ENCODE peak calls at places on chromosomes 4 and X, in eight cellular contexts. Y is tibial artery, X is upper lobe of right lung, B is cardiac muscle cell, A is IMR-90, P is HL-60, Z is esophagus muscularis mucosa, I is endodermal cell. W is an unnamed sample.

GRCh38 chr4:74793757-74794340 is 474 bp downstream of the BTC start:
- DNase-seq in P (no peak), Y (peak), B (peak), A (no peak), I (peak), Z (no peak), X (peak), W (no peak)

GRCh38 chrX:24396236-24396929 is 35.9 kb downstream of the SUPT20HL1 start:
- DNase-seq in B (no peak), P (no peak), Z (no peak), A (peak), Y (no peak), I (no peak), X (no peak), W (no peak)

GRCh38 chr4:88533088-88533790 is 9.7 kb upstream of the PYURF start:
- DNase-seq in Y (no peak), B (no peak), Z (no peak), X (no peak), A (peak), I (peak), P (no peak), W (no peak)

GRCh38 chr4:112083587-112084347 is 61.5 kb upstream of the FAM241A start:
- DNase-seq in I (no peak), A (peak), B (no peak), P (no peak), X (no peak), Z (no peak), Y (no peak), W (no peak)

GRCh38 chr4:74365761-74366160 is 816 bp downstream of the EREG start:
- DNase-seq in X (peak), Y (no peak), B (peak), I (peak), P (no peak), Z (no peak), A (no peak), W (no peak)

GRCh38 chr4:53767503-53767902 is 176.2 kb upstream of the LNX1 start:
- DNase-seq in Z (peak), A (no peak), Y (no peak), B (no peak), X (no peak), P (no peak), I (no peak), W (no peak)

GRCh38 chrX:15416133-15416993 is 32.1 kb upstream of the VEGFD start:
- DNase-seq in Z (no peak), Y (no peak), A (no peak), X (no peak), B (no peak), P (no peak), I (peak), W (no peak)

GRCh38 chrX:150352114-150352513 is 11.0 kb upstream of the MAMLD1 start:
- DNase-seq in X (no peak), Y (no peak), P (no peak), I (no peak), B (no peak), Z (no peak), A (peak), W (peak)

GRCh38 chrX:149060921-149061320 is 444.2 kb downstream of the IDS start:
- DNase-seq in Z (no peak), Y (no peak), X (no peak), I (no peak), P (no peak), B (no peak), A (no peak), W (no peak)

GRCh38 chr4:156762851-156763250 is 208.7 kb downstream of the PDGFC start:
- DNase-seq in B (no peak), I (no peak), Z (no peak), A (no peak), X (no peak), Y (no peak), P (no peak), W (no peak)

GRCh38 chrX:81195712-81196111 is 6.0 kb downstream of the HMGN5 start:
- DNase-seq in X (no peak), B (peak), A (peak), Y (no peak), Z (no peak), P (no peak), I (peak), W (peak)

GRCh38 chr4:26385690-26386089 is 64.9 kb downstream of the RBPJ start:
- DNase-seq in P (no peak), A (no peak), Z (no peak), B (no peak), Y (no peak), I (no peak), X (no peak), W (no peak)

GRCh38 chr4:75881476-75881875 is 20.8 kb downstream of the PPEF2 start:
- DNase-seq in A (no peak), Y (no peak), P (no peak), B (no peak), Z (no peak), X (no peak), I (no peak), W (no peak)

GRCh38 chrX:48540015-48540350 is 469 bp downstream of the TBC1D25 start:
- DNase-seq in Y (no peak), Z (no peak), X (no peak), A (peak), B (peak), I (no peak), P (no peak), W (peak)

GRCh38 chrX:22629105-22629725 is 356.5 kb downstream of the CBLL2 start:
- DNase-seq in X (no peak), Y (no peak), B (no peak), A (peak), Z (no peak), I (no peak), P (no peak), W (peak)

GRCh38 chrX:101415180-101416130 is 7.4 kb downstream of the HNRNPH2 start:
- DNase-seq in I (peak), X (no peak), B (peak), Z (no peak), A (peak), P (no peak), Y (no peak), W (peak)

GRCh38 chrX:43958529-43958928 is 14.7 kb downstream of the NDP start:
- DNase-seq in I (peak), Y (no peak), B (peak), P (peak), Z (no peak), A (peak), X (no peak), W (peak)

GRCh38 chr4:15370296-15370695 is 57.5 kb upstream of the C1QTNF7 start:
- DNase-seq in B (no peak), X (no peak), Y (no peak), Z (no peak), I (no peak), A (no peak), P (no peak), W (no peak)

GRCh38 chr4:116215622-116216021 is 869.8 kb downstream of the TRAM1L1 start:
- DNase-seq in Z (no peak), A (no peak), P (no peak), I (no peak), B (no peak), Y (no peak), X (no peak), W (no peak)

GRCh38 chrX:71053217-71053621 is 14.9 kb downstream of the SNX12 start:
- DNase-seq in Z (no peak), P (no peak), A (no peak), B (peak), X (no peak), I (peak), Y (no peak), W (no peak)

GRCh38 chr4:137307806-137308205 is 224.5 kb downstream of the PCDH18 start:
- DNase-seq in B (no peak), A (peak), X (no peak), Y (peak), Z (no peak), P (no peak), I (no peak), W (no peak)

GRCh38 chr4:27638163-27638915 is 777.7 kb downstream of the STIM2 start:
- DNase-seq in Z (no peak), A (no peak), Y (no peak), I (peak), P (no peak), B (peak), X (no peak), W (no peak)

GRCh38 chr4:78337216-78337615 is 214.4 kb upstream of the ANXA3 start:
- DNase-seq in X (no peak), P (no peak), I (no peak), Z (no peak), B (no peak), A (no peak), Y (no peak), W (no peak)

GRCh38 chr4:78337621-78338020 is 213.9 kb upstream of the ANXA3 start:
- DNase-seq in Y (no peak), X (no peak), B (no peak), A (no peak), I (no peak), P (no peak), Z (no peak), W (peak)

GRCh38 chr4:78332974-78333373 is 218.6 kb upstream of the ANXA3 start:
- DNase-seq in P (no peak), Z (no peak), B (peak), I (no peak), Y (no peak), A (no peak), X (no peak), W (no peak)

GRCh38 chr4:78331965-78332364 is 219.6 kb upstream of the ANXA3 start:
- DNase-seq in X (no peak), B (no peak), Y (no peak), Z (no peak), A (no peak), P (no peak), I (no peak), W (no peak)

DNA sequence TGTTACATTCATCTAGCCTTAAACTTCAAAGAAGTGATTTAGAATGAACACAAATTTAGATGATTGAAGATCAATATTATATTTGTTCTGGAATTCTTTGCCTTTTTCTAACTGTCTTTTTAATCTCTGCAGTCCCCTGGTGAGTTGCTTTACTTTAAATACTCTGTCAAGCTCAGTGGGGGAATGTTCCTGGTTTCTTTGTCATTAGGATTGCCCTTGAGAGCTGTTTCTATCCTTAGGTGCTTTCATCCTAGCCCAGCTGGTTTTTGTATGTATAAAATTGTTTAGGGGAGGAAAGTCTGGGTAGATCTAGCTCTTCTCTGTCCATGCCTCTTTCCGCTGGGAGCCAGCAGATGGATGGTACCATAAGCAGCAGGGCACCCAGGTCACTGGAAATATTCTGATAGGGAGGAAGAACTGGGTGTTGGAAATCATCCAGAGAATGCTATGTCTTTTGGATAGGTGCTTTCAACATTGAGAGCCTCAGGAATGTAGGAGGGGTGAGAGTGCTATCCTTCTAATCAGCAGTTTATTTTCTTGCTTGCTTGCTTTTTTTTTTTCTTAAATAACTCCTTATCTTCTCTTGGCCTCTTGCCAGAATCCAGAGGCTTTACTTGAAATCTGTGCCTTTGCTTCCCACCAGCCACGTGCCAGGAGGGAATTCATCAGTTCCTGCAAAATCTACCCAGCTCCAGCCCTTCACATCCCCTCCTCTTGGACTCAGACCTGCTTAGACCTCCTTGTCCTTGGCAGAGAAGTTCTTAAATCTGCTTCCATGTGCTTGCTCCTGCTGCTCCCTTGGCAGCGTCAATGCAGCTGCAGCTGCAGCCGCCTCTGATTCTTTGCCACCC is 215.3 kb upstream of the ANXA3 start:
- DNase-seq in A (peak), Z (peak), I (peak), P (no peak), Y (no peak), X (no peak), B (peak), W (peak)
- H3K27ac ChIP-seq in A (no peak), Z (no peak), I (peak), P (no peak), Y (no peak), X (no peak), B (peak), W (no peak)

GRCh38 chrX:68694429-68695205 is 47.2 kb downstream of the STARD8 start:
- DNase-seq in Z (no peak), A (no peak), X (no peak), B (no peak), I (no peak), P (no peak), Y (no peak), W (no peak)

GRCh38 chrX:68697465-68698125 is 50.1 kb downstream of the STARD8 start:
- DNase-seq in I (no peak), P (no peak), Z (no peak), Y (no peak), X (no peak), B (no peak), A (no peak), W (no peak)

GRCh38 chrX:68695206-68695845 is 47.9 kb downstream of the STARD8 start:
- DNase-seq in I (no peak), Z (no peak), A (no peak), Y (no peak), P (no peak), X (no peak), B (no peak), W (no peak)

GRCh38 chrX:68697036-68697435 is 49.6 kb downstream of the STARD8 start:
- DNase-seq in X (no peak), P (no peak), I (no peak), Y (no peak), Z (no peak), B (no peak), A (no peak), W (no peak)

GRCh38 chrX:68696267-68696666 is 48.8 kb downstream of the STARD8 start:
- DNase-seq in Z (no peak), Y (no peak), I (no peak), A (no peak), B (no peak), X (no peak), P (no peak), W (no peak)
- H3K27ac ChIP-seq in Z (no peak), Y (no peak), I (no peak), A (no peak), B (no peak), X (peak), P (no peak), W (no peak)

GRCh38 chrX:19750028-19750786 is 137.2 kb downstream of the SH3KBP1 start:
- DNase-seq in B (no peak), A (no peak), Y (no peak), X (no peak), I (no peak), Z (no peak), P (no peak), W (no peak)
- H3K27ac ChIP-seq in B (no peak), A (no peak), Y (no peak), X (no peak), I (no peak), Z (no peak), P (no peak), W (no peak)

GRCh38 chrX:30570505-30570904 is 7.1 kb downstream of the TASL start:
- DNase-seq in Y (no peak), X (no peak), I (no peak), P (no peak), A (peak), B (peak), Z (no peak), W (no peak)

GRCh38 chrX:30572004-30572403 is 5.6 kb downstream of the TASL start:
- DNase-seq in Y (no peak), X (no peak), A (no peak), P (no peak), B (no peak), I (no peak), Z (no peak), W (no peak)

GRCh38 chrX:30576881-30577280 is 685 bp downstream of the TASL start:
- DNase-seq in B (no peak), A (no peak), Z (no peak), P (no peak), I (no peak), X (no peak), Y (no peak), W (no peak)

GRCh38 chrX:30573125-30573524 is 4.4 kb downstream of the TASL start:
- DNase-seq in Y (no peak), B (no peak), I (no peak), X (no peak), Z (no peak), A (no peak), P (no peak), W (no peak)

DNA sequence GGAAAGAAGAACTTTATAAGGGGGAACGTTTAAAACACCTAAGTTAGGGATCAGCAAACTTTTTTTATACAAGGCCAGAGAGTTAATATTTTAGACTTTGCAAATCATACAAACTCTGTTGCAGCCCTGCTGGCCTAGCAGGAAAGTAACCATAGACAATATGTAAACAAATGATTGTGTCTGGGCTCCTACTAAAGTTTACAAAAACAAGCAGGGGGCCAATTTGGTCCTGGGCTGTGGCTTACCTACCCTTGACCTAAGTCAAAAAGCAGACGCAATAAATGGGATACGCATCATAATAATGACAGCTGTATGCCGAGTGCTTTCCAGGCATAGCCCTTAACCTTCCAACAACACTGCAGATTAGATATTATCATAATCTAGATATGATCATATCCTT is 4.9 kb downstream of the TASL start:
- DNase-seq in X (no peak), I (no peak), P (no peak), A (no peak), Z (no peak), B (no peak), Y (no peak), W (no peak)
- H3K27ac ChIP-seq in X (no peak), I (no peak), P (peak), A (no peak), Z (no peak), B (no peak), Y (no peak), W (no peak)

W was measured in SJCRH30.